ENCODE peak calls at places on chromosomes 5 and 9, in seven cellular contexts. I is foreskin keratinocyte, F is endothelial cell, Z is AG10803, K is pancreas, X is breast epithelium, J is cardiac muscle cell. U is an unnamed sample.

GRCh38 chr9:112782218-112782617 is 31.7 kb downstream of the SNX30 start:
- DNase-seq in K (no peak), F (no peak), I (no peak), J (no peak), Z (no peak), X (no peak), U (no peak)

GRCh38 chr5:73596705-73597328 is 29.2 kb upstream of the ARHGEF28 start:
- DNase-seq in F (peak), X (no peak), Z (no peak), J (peak), I (no peak), K (no peak), U (peak)

GRCh38 chr9:21434202-21435014 is 5.8 kb upstream of the IFNA1 start:
- DNase-seq in X (peak), Z (peak), J (peak), K (no peak), F (peak), I (no peak), U (peak)

GRCh38 chr9:80789831-80790230 is 899.5 kb downstream of the TLE1 start:
- DNase-seq in X (no peak), K (no peak), J (no peak), Z (no peak), F (no peak), I (no peak), U (no peak)

GRCh38 chr9:22005083-22005699 is 3.9 kb downstream of the CDKN2B start:
- DNase-seq in I (peak), J (peak), X (no peak), K (no peak), F (peak), Z (no peak), U (no peak)

GRCh38 chr9:33165263-33166151 is 1.6 kb downstream of the B4GALT1 start:
- DNase-seq in J (peak), Z (peak), F (no peak), X (peak), K (no peak), I (peak), U (peak)

GRCh38 chr5:132215329-132215728 is 12.3 kb downstream of the P4HA2 start:
- DNase-seq in F (no peak), Z (peak), J (no peak), I (peak), K (peak), X (peak), U (peak)

GRCh38 chr9:115921301-115921700 is 232.3 kb upstream of the PAPPA start:
- DNase-seq in K (no peak), X (no peak), J (no peak), I (no peak), F (no peak), Z (peak), U (peak)

GRCh38 chr5:147177125-147177840 is 57.5 kb upstream of the STK32A start:
- DNase-seq in Z (peak), K (no peak), J (no peak), I (no peak), X (no peak), F (no peak), U (no peak)

GRCh38 chr9:112443200-112443599 is 43.4 kb upstream of the KIAA1958 start:
- DNase-seq in I (peak), K (no peak), Z (peak), X (no peak), J (no peak), F (peak), U (peak)

GRCh38 chr9:37001461-37001860 is 32.6 kb downstream of the PAX5 start:
- DNase-seq in F (no peak), Z (peak), K (no peak), I (no peak), J (no peak), X (no peak), U (no peak)

GRCh38 chr9:108618906-108619550 is 236.8 kb downstream of the ACTL7B start:
- DNase-seq in X (no peak), K (no peak), F (no peak), J (no peak), I (peak), Z (peak), U (no peak)

GRCh38 chr9:113246928-113247327 is 25.6 kb downstream of the SLC31A1 start:
- DNase-seq in F (no peak), J (no peak), K (no peak), Z (no peak), I (no peak), X (no peak), U (no peak)

GRCh38 chr9:14037331-14037730 is 276.6 kb downstream of the NFIB start:
- DNase-seq in J (no peak), F (no peak), Z (no peak), K (no peak), I (no peak), X (no peak), U (no peak)

GRCh38 chr9:109010676-109011655 is 2.3 kb downstream of the CTNNAL1 start:
- DNase-seq in I (peak), J (no peak), F (no peak), K (no peak), X (no peak), Z (peak), U (peak)

GRCh38 chr9:136700959-136701664 is 11.3 kb upstream of the DIPK1B start:
- DNase-seq in K (no peak), I (no peak), Z (no peak), F (peak), J (no peak), X (no peak), U (peak)

GRCh38 chr5:118937393-118938061 is 50.8 kb downstream of the DTWD2 start:
- DNase-seq in J (no peak), Z (no peak), X (no peak), I (no peak), K (no peak), F (no peak), U (no peak)

GRCh38 chr5:157855404-157855994 is 3.4 kb downstream of the CLINT1 start:
- DNase-seq in X (no peak), Z (peak), I (peak), K (no peak), F (peak), J (peak), U (peak)
- TF ChIP-seq CTCF in X (peak), Z (peak), I (peak), K (peak), F (peak), J (peak), U (peak)

GRCh38 chr9:34399729-34400128 is 23.0 kb upstream of the MYORG start:
- DNase-seq in X (no peak), K (no peak), I (no peak), J (no peak), Z (no peak), F (no peak), U (no peak)
- TF ChIP-seq CTCF in X (no peak), K (no peak), I (no peak), J (no peak), Z (no peak), F (no peak), U (no peak)

GRCh38 chr9:129558063-129558550 is 62.8 kb downstream of the C9orf50 start:
- DNase-seq in I (no peak), Z (no peak), X (no peak), K (peak), J (no peak), F (no peak), U (no peak)

GRCh38 chr9:129555512-129556203 is 65.2 kb downstream of the C9orf50 start:
- DNase-seq in F (no peak), K (no peak), X (no peak), Z (no peak), I (no peak), J (no peak), U (no peak)

GRCh38 chr9:129558551-129559505 is 62.1 kb downstream of the C9orf50 start:
- DNase-seq in I (no peak), K (peak), X (no peak), J (peak), Z (no peak), F (no peak), U (no peak)

GRCh38 chr9:129556576-129557191 is 64.2 kb downstream of the C9orf50 start:
- DNase-seq in K (peak), I (no peak), X (no peak), J (no peak), Z (no peak), F (no peak), U (no peak)

GRCh38 chr9:129557192-129558036 is 63.5 kb downstream of the C9orf50 start:
- DNase-seq in I (no peak), F (peak), Z (no peak), X (no peak), K (peak), J (peak), U (no peak)
- TF ChIP-seq CTCF in I (no peak), F (no peak), Z (no peak), X (no peak), K (no peak), J (no peak), U (no peak)

GRCh38 chr5:2018390-2018724 is 135.6 kb upstream of the IRX4 start:
- DNase-seq in I (no peak), X (no peak), Z (no peak), J (no peak), F (no peak), K (no peak), U (no peak)

GRCh38 chr5:2019716-2020115 is 137.0 kb upstream of the IRX4 start:
- DNase-seq in F (no peak), K (no peak), J (no peak), I (no peak), Z (no peak), X (no peak), U (no peak)

GRCh38 chr5:2015116-2015848 is 132.6 kb upstream of the IRX4 start:
- DNase-seq in J (peak), K (no peak), I (no peak), X (no peak), F (no peak), Z (no peak), U (no peak)

GRCh38 chr5:2015961-2016360 is 133.2 kb upstream of the IRX4 start:
- DNase-seq in K (no peak), F (no peak), X (no peak), J (no peak), I (no peak), Z (no peak), U (no peak)

GRCh38 chr5:2017540-2018389 is 135.0 kb upstream of the IRX4 start:
- DNase-seq in Z (no peak), K (no peak), J (no peak), I (no peak), F (peak), X (no peak), U (no peak)
- TF ChIP-seq CTCF in Z (peak), K (no peak), J (peak), I (peak), F (peak), X (no peak), U (peak)

DNA sequence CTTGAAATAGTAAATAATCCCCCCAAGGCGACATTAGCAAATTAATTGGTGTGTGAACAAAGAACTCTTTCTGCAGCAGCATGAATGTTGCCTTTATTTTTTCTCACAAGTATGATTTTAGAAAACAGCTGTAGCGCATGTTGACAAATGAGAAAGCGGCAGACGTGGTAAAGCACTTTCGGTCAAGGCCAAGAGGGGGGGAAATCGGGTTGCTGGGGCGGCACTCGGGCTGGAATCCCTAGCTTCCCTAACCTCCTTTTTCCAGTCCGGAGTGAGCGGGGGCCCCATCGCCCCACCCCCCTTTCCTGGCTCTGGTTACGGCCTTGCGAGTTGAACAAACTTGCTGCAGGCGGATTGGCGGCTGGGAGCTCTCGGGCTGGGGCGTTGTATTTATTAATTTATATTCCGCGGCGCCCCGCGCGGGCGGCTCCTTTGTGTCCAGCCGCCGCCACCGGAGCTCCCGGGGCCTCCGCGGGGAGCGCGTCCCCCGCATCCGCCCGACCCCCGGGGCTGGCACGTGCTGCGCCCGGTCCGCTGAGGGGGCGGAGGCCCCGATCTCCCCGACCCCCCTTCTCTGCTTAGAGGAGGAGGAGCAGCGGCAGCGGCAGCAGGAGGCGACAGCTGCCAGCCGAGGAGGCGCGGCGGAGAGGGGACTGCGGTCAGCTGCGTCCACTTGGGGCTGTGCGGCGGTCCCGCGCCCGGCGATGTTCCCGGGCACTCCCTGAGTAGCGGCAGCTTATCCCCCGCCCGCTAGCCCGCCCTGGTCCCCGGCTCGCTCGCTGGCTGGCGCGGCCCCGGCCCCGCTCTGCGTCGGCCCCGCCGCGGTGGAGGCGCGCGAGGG is at the start of gene RHOBTB3:
- DNase-seq in X (peak), I (peak), Z (peak), J (peak), F (peak), K (peak), U (peak)
- TF ChIP-seq CTCF in X (no peak), I (no peak), Z (no peak), J (no peak), F (no peak), K (no peak), U (no peak)

GRCh38 chr9:89185980-89186379 is 7.4 kb upstream of the SHC3 start:
- DNase-seq in F (peak), X (no peak), J (peak), Z (no peak), I (no peak), K (no peak), U (no peak)
- TF ChIP-seq CTCF in F (no peak), X (no peak), J (no peak), Z (no peak), I (no peak), K (no peak), U (no peak)

GRCh38 chr9:16870606-16871357 is at the start of gene BNC2:
- DNase-seq in K (peak), X (no peak), I (no peak), F (peak), Z (peak), J (peak), U (peak)
- TF ChIP-seq CTCF in K (no peak), X (no peak), I (no peak), F (no peak), Z (no peak), J (peak), U (no peak)

GRCh38 chr5:37002176-37002751 is 125.7 kb downstream of the NIPBL start:
- DNase-seq in X (no peak), I (no peak), F (no peak), Z (no peak), K (no peak), J (peak), U (no peak)

GRCh38 chr5:37005252-37005651 is 128.7 kb downstream of the NIPBL start:
- DNase-seq in Z (peak), F (no peak), J (no peak), K (no peak), X (no peak), I (no peak), U (peak)

GRCh38 chr5:37005946-37006540 is 129.5 kb downstream of the NIPBL start:
- DNase-seq in X (no peak), Z (peak), K (no peak), I (peak), F (no peak), J (peak), U (peak)
- TF ChIP-seq CTCF in X (peak), Z (peak), K (peak), I (peak), F (peak), J (peak), U (peak)

U was measured in HFFc6.